ENCODE peak calls at places on chromosomes 2 and 18, in four cellular contexts. One of them, this sample, is unnamed.

GRCh38 chr2:98282109-98282508 is 64.1 kb upstream of the CNGA3 start:
- DNase-seq in HepG2: no peak
- DNase-seq in H1: no peak
- DNase-seq in K562: no peak
- DNase-seq in this sample: no peak

GRCh38 chr18:68803371-68803770 is 5.5 kb downstream of the CCDC102B start:
- DNase-seq in H1: no peak
- DNase-seq in K562: no peak
- DNase-seq in HepG2: no peak
- DNase-seq in this sample: no peak

GRCh38 chr2:70083344-70084156 is 3.7 kb upstream of the PCBP1 start:
- DNase-seq in H1: no peak
- DNase-seq in HepG2: peak
- DNase-seq in K562: peak
- DNase-seq in this sample: peak

GRCh38 chr2:3661149-3661660 is 3.2 kb downstream of the ALLC start:
- DNase-seq in K562: no peak
- DNase-seq in H1: no peak
- DNase-seq in HepG2: no peak
- DNase-seq in this sample: no peak

GRCh38 chr18:63262369-63263335 is 56.9 kb downstream of the BCL2 start:
- DNase-seq in H1: no peak
- DNase-seq in K562: no peak
- DNase-seq in HepG2: no peak
- DNase-seq in this sample: no peak

GRCh38 chr18:37742436-37742835 is 176.8 kb upstream of the CELF4 start:
- DNase-seq in K562: no peak
- DNase-seq in H1: no peak
- DNase-seq in HepG2: no peak
- DNase-seq in this sample: no peak

GRCh38 chr2:69514406-69514805 is 77.2 kb upstream of the NFU1 start:
- DNase-seq in H1: no peak
- DNase-seq in K562: no peak
- DNase-seq in HepG2: no peak
- DNase-seq in this sample: no peak

GRCh38 chr18:3051718-3052410 is 38.9 kb upstream of the LPIN2 start:
- DNase-seq in H1: no peak
- DNase-seq in HepG2: peak
- DNase-seq in K562: no peak
- DNase-seq in this sample: no peak

GRCh38 chr2:73212448-73213176 is 1.4 kb upstream of the SMYD5 start:
- DNase-seq in HepG2: peak
- DNase-seq in H1: no peak
- DNase-seq in K562: peak
- DNase-seq in this sample: no peak

GRCh38 chr18:34322365-34323289 is 97.9 kb upstream of the NOL4 start:
- DNase-seq in HepG2: peak
- DNase-seq in H1: no peak
- DNase-seq in K562: no peak
- DNase-seq in this sample: peak

GRCh38 chr2:15636972-15637785 is 45.5 kb downstream of the DDX1 start:
- DNase-seq in K562: peak
- DNase-seq in HepG2: peak
- DNase-seq in H1: peak
- DNase-seq in this sample: peak

GRCh38 chr18:43279015-43279758 is 1.9 kb upstream of the SYT4 start:
- DNase-seq in HepG2: peak
- DNase-seq in K562: no peak
- DNase-seq in H1: no peak
- DNase-seq in this sample: no peak

GRCh38 chr18:50665015-50665414 is 105.1 kb downstream of the MAPK4 start:
- DNase-seq in HepG2: no peak
- DNase-seq in K562: no peak
- DNase-seq in H1: no peak
- DNase-seq in this sample: no peak

GRCh38 chr2:120343433-120344105 is 2.4 kb upstream of the INHBB start:
- DNase-seq in H1: peak
- DNase-seq in K562: peak
- DNase-seq in HepG2: peak
- DNase-seq in this sample: peak

GRCh38 chr2:241216211-241216761 is 27.8 kb downstream of the ANO7 start:
- DNase-seq in H1: no peak
- DNase-seq in HepG2: no peak
- DNase-seq in K562: no peak
- DNase-seq in this sample: no peak

GRCh38 chr18:75212626-75213110 is 2.1 kb downstream of the TSHZ1 start:
- DNase-seq in K562: no peak
- DNase-seq in H1: no peak
- DNase-seq in HepG2: peak
- DNase-seq in this sample: no peak

GRCh38 chr2:119934319-119934718 is 78.6 kb upstream of the EPB41L5 start:
- DNase-seq in HepG2: no peak
- DNase-seq in H1: no peak
- DNase-seq in K562: no peak
- DNase-seq in this sample: no peak

GRCh38 chr2:180999274-180999964 is 19.0 kb downstream of the UBE2E3 start:
- DNase-seq in K562: no peak
- DNase-seq in H1: no peak
- DNase-seq in HepG2: no peak
- DNase-seq in this sample: no peak

GRCh38 chr2:239600650-239601049 is 199.8 kb upstream of the HDAC4 start:
- DNase-seq in H1: no peak
- DNase-seq in K562: no peak
- DNase-seq in HepG2: no peak
- DNase-seq in this sample: no peak

GRCh38 chr18:55900380-55900779 is 312.4 kb upstream of the TCF4 start:
- DNase-seq in H1: no peak
- DNase-seq in HepG2: no peak
- DNase-seq in K562: no peak
- DNase-seq in this sample: no peak

GRCh38 chr2:178279142-178279541 is 84.8 kb downstream of the OSBPL6 start:
- DNase-seq in HepG2: no peak
- DNase-seq in H1: peak
- DNase-seq in K562: no peak
- DNase-seq in this sample: no peak

GRCh38 chr18:61541673-61542072 is 208.4 kb downstream of the CDH20 start:
- DNase-seq in K562: no peak
- DNase-seq in H1: no peak
- DNase-seq in HepG2: no peak
- DNase-seq in this sample: no peak
- TF ChIP-seq FOSL1 in K562: no peak
- TF ChIP-seq FOSL1 in H1: no peak
- TF ChIP-seq FOSL1 in HepG2: no peak
- TF ChIP-seq FOSL1 in this sample: no peak

DNA sequence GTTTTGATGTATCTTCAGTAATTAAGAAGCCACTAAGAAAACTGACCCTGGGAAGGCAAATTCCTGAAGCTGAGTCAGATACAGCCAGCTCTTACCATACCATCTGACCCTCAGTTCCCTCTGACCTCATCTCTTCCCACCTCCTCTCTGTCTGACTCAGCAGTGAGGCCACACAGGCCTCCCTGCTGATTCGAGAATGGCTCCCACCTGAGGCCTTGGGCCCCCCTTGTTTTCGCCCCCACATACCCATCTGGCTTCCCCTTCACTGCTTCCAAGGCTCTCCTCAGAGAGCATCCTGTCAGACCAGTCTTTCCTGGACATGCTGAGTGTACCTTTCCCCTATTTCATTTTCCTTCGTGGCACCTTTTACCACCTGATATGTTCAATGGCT is 71.0 kb upstream of the CYP1B1 start:
- DNase-seq in K562: peak
- DNase-seq in H1: peak
- DNase-seq in HepG2: peak
- DNase-seq in this sample: peak
- TF ChIP-seq SRF in K562: no peak
- TF ChIP-seq SRF in H1: no peak
- TF ChIP-seq SRF in HepG2: no peak
- TF ChIP-seq SRF in this sample: no peak

DNA sequence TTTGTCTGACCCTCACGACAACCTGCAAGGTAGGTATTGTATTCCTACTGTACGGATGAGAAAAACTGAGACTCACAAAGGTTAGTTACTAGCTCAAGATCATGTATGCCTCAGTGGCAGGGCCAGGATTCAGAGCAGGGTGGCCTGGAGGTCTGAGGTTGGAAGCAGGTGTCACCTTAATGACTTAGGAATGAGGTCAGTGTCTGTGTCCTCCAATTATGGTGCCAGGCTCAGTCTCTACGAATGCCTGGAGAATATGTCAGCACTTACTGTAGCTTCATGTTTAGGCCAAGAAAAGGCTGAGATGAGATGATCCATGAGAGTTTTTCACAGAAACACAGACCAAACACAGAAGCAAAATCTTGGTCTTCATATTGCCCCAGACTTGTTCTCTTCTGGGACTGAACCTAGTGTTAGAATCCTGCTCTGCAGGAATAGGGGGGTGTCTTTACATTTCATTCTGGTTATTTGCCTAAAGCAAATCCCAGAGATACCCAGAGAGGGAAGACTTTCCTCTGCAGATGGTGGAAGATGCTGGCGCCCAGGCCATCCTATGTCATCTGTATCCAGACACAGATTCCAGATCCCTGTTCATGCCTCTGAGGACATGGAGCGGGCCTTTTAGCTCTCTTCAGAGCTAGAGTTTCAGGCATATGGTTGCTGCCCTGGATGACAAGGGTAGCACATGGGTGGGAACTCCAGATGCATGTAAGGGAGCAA is 16.3 kb upstream of the RAB10 start:
- DNase-seq in HepG2: no peak
- DNase-seq in K562: no peak
- DNase-seq in H1: no peak
- DNase-seq in this sample: no peak
- TF ChIP-seq FOSL1 in HepG2: no peak
- TF ChIP-seq FOSL1 in K562: no peak
- TF ChIP-seq FOSL1 in H1: no peak
- TF ChIP-seq FOSL1 in this sample: no peak

GRCh38 chr2:24456610-24457556 is 34.2 kb upstream of the NCOA1 start:
- DNase-seq in H1: no peak
- DNase-seq in HepG2: no peak
- DNase-seq in K562: peak
- DNase-seq in this sample: peak
- TF ChIP-seq SRF in H1: no peak
- TF ChIP-seq SRF in HepG2: no peak
- TF ChIP-seq SRF in K562: no peak
- TF ChIP-seq SRF in this sample: no peak

DNA sequence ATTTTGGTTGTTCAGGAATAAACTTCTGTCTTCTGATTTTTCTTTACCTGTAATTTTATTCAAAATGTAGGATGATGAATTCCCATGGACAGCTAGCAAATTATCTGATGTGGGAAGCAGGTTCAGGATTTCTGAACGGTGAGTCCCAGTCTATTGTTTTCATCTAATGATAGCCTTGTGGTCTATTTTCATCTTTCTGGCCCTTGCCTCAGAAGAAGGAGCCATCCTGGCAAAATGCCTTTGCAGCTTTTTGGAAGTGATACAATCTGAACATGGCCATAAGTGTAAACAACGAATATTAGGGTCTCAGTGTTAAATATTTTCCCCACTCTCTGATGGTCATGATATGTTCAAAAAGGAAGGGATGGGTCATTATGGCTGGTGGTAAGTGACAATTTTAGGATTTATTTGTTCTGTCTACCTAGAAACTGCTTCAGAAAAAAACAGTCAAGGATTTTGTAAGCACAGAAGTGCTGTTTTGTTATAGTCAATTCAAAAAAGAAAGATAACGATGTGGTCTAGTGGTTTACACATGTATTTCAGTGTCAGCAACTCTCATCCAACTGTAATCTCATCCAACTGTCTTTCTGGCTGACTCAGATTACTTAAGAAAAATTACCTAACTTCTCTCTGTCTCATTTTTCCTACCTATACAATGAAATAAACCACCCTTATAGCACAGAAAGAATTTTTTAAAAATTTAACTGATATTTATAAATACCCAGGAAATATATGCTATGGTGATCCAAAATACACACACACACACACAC is 272.6 kb upstream of the ERBB4 start:
- DNase-seq in K562: no peak
- DNase-seq in H1: no peak
- DNase-seq in HepG2: no peak
- DNase-seq in this sample: no peak
- TF ChIP-seq FOSL1 in K562: no peak
- TF ChIP-seq FOSL1 in H1: no peak
- TF ChIP-seq FOSL1 in HepG2: no peak
- TF ChIP-seq FOSL1 in this sample: no peak

GRCh38 chr2:171086352-171087290 is 74.1 kb downstream of the TLK1 start:
- DNase-seq in H1: peak
- DNase-seq in HepG2: peak
- DNase-seq in K562: peak
- DNase-seq in this sample: peak
- TF ChIP-seq SRF in H1: no peak
- TF ChIP-seq SRF in HepG2: no peak
- TF ChIP-seq SRF in K562: no peak
- TF ChIP-seq SRF in this sample: no peak

DNA sequence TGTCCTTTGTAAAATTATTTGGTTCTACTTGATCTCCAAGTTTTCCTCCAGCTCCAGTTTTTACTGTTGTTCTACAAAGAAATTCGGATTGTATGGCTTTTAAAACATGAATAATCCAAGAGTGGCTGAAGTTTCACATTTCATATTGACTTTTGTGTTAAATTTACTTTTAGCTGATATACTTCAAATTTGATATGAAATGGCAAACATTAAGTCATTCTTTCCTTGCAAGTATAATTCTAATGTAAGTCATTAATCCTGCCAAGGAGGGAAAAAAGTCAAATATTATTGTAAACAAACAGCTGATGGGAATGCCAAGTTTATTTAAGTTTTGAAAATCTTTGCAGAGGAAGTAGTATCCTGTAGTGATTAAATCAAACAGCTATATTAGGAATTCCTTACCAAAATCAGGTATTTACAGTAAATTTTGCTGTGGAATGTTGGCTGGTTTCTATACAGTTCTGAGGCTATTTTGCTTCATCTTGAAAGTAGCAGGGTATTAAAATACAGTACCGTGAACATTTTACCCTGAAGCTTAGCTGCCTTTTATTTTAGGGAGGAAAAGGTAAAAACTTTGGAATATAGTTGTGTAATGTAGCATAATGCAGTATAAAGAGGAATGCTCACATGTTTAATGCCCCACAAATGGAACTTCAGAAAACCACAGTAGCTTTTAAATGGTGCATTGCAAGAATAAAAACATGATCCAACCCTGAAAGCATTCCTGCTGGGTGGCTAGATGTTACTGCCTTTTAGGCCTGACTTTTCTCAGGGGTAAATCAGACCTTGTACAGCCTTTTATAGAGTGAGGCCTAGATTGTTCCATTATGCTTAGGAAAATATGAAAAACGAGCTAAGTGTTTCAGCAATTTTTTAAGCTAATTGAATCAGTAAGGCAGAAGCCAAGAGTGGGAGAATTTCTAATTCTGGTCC is 62.7 kb upstream of the NT5C1B start:
- DNase-seq in H1: no peak
- DNase-seq in K562: no peak
- DNase-seq in HepG2: no peak
- DNase-seq in this sample: no peak
- TF ChIP-seq FOSL1 in H1: no peak
- TF ChIP-seq FOSL1 in K562: no peak
- TF ChIP-seq FOSL1 in HepG2: no peak
- TF ChIP-seq FOSL1 in this sample: no peak

This sample was measured in HCT116.